ENCODE peak calls at places on chromosomes 16 and 17, in four cellular contexts. Q is K562, E is esophagus squamous epithelium, Y is Peyer's patch. D is an unnamed sample.

GRCh38 chr16:11824362-11824761 is 27.0 kb downstream of the RSL1D1 start:
- DNase-seq in Q (no peak), E (no peak), Y (peak), D (no peak)

GRCh38 chr17:74527081-74527480 is 4.2 kb downstream of the CD300LB start:
- DNase-seq in Y (no peak), E (no peak), Q (no peak), D (no peak)

GRCh38 chr17:28405632-28406477 is at the start of gene SLC46A1:
- DNase-seq in Y (peak), Q (peak), E (no peak), D (peak)

GRCh38 chr17:33015716-33016346 is 24.2 kb downstream of the SPACA3 start:
- DNase-seq in E (no peak), Y (peak), Q (no peak), D (no peak)

GRCh38 chr16:81641403-81642106 is 137.5 kb upstream of the PLCG2 start:
- DNase-seq in Q (no peak), Y (no peak), E (no peak), D (no peak)

GRCh38 chr16:819336-819735 is 18.8 kb upstream of the GNG13 start:
- DNase-seq in Y (no peak), E (no peak), Q (no peak), D (no peak)

GRCh38 chr16:81291117-81291516 is 23.6 kb upstream of the GAN start:
- DNase-seq in Q (no peak), E (no peak), Y (no peak), D (no peak)

GRCh38 chr16:74623214-74623842 is 16.4 kb upstream of the GLG1 start:
- DNase-seq in E (no peak), Y (no peak), Q (peak), D (no peak)

GRCh38 chr16:8850279-8850885 is 18.4 kb downstream of the CARHSP1 start:
- DNase-seq in Q (no peak), E (no peak), Y (peak), D (peak)

GRCh38 chr17:63495471-63495870 is 18.6 kb downstream of the ACE start:
- DNase-seq in Y (no peak), E (no peak), Q (no peak), D (no peak)

GRCh38 chr16:64983226-64983625 is 138.6 kb downstream of the CDH11 start:
- DNase-seq in Q (no peak), Y (no peak), E (no peak), D (no peak)

GRCh38 chr17:56320443-56320842 is 167.2 kb downstream of the ANKFN1 start:
- DNase-seq in Y (no peak), E (no peak), Q (no peak), D (no peak)

GRCh38 chr17:43784068-43784467 is 3.8 kb downstream of the CFAP97D1 start:
- DNase-seq in Q (no peak), E (no peak), Y (no peak), D (no peak)

GRCh38 chr17:37481001-37481665 is 8.6 kb upstream of the DUSP14 start:
- DNase-seq in E (no peak), Y (no peak), Q (no peak), D (no peak)

GRCh38 chr17:40707720-40708119 is 4.2 kb upstream of the KRT24 start:
- DNase-seq in Y (peak), Q (no peak), E (no peak), D (no peak)

GRCh38 chr16:57668630-57669475 is 747 bp downstream of the ADGRG3 start:
- DNase-seq in E (no peak), Y (no peak), Q (no peak), D (no peak)

GRCh38 chr16:57667526-57668258 is 414 bp upstream of the ADGRG3 start:
- DNase-seq in Q (peak), E (no peak), Y (no peak), D (no peak)

GRCh38 chr16:57668259-57668563 is at the start of gene ADGRG3:
- DNase-seq in Q (no peak), E (no peak), Y (no peak), D (no peak)

GRCh38 chr16:57670206-57670605 is 2.1 kb downstream of the ADGRG3 start:
- DNase-seq in Q (no peak), Y (no peak), E (no peak), D (no peak)

GRCh38 chr16:57669476-57670162 is 1.5 kb downstream of the ADGRG3 start:
- DNase-seq in Q (no peak), E (no peak), Y (no peak), D (no peak)
- TF ChIP-seq POLR2A in Q (no peak), E (no peak), Y (no peak), D (no peak)

GRCh38 chr17:57930239-57930638 is 25.0 kb downstream of the CUEDC1 start:
- DNase-seq in Y (no peak), Q (no peak), E (no peak), D (no peak)

GRCh38 chr17:57929392-57929791 is 25.8 kb downstream of the CUEDC1 start:
- DNase-seq in E (no peak), Y (no peak), Q (no peak), D (no peak)

GRCh38 chr17:57927048-57927723 is 28.0 kb downstream of the CUEDC1 start:
- DNase-seq in Q (no peak), E (no peak), Y (no peak), D (no peak)

GRCh38 chr17:57926723-57927047 is 28.5 kb downstream of the CUEDC1 start:
- DNase-seq in Y (no peak), E (no peak), Q (no peak), D (no peak)

GRCh38 chr17:57928898-57929297 is 26.3 kb downstream of the CUEDC1 start:
- DNase-seq in Y (no peak), Q (no peak), E (no peak), D (no peak)
- TF ChIP-seq POLR2A in Y (no peak), Q (no peak), E (no peak), D (no peak)

DNA sequence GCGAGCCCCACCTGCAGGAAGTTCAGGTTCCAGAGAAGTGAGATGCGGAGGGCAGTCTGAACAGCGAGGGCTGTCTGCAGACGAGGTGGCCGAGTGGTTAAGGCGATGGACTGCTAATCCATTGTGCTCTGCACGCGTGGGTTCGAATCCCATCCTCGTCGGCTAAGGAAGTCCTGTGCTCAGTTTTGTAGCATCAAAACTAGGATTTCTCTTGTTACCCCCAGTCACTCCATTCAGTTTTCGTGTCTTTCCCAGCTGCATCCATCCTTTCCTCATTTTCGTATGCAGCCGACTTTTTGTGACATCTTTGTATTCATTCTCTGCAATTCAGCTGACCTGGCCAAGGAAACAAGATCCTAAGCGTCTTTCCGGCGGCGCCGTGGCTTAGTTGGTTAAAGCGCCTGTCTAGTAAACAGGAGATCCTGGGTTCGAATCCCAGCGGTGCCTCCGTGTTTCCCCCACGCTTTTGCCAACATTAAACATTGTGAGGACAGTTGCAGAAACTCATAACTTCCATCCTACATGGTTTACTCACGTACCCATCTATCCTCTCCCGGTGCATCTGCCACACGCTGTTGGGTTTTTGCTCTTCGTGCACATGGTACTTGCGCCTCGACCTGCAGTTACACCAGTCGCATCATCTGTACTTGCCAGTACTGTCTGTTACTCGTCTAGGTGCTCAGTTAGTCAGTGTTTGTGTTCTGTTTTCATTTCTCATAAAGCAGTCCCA is 3.0 kb downstream of the BORCS6 start:
- DNase-seq in Q (peak), E (no peak), Y (peak), D (peak)
- TF ChIP-seq POLR2A in Q (no peak), E (no peak), Y (peak), D (no peak)

GRCh38 chr16:46690281-46691178 is 1.1 kb downstream of the ORC6 start:
- DNase-seq in E (no peak), Q (no peak), Y (peak), D (no peak)

GRCh38 chr16:46688101-46688656 is 799 bp downstream of the VPS35 start:
- DNase-seq in E (no peak), Q (no peak), Y (peak), D (no peak)

GRCh38 chr16:46687486-46687885 is 1.5 kb downstream of the VPS35 start:
- DNase-seq in E (no peak), Q (no peak), Y (no peak), D (no peak)

GRCh38 chr16:46689492-46690280 is at the start of gene ORC6:
- DNase-seq in Y (peak), E (peak), Q (peak), D (peak)

GRCh38 chr16:46688657-46689491 is at the start of gene VPS35:
- DNase-seq in Y (peak), E (peak), Q (peak), D (peak)
- TF ChIP-seq POLR2A in Y (peak), E (peak), Q (peak), D (peak)

GRCh38 chr17:7844292-7845154 is 10.3 kb upstream of the TMEM88 start:
- DNase-seq in E (peak), Q (peak), Y (peak), D (peak)

GRCh38 chr17:7845359-7846062 is 9.4 kb upstream of the TMEM88 start:
- DNase-seq in E (no peak), Y (no peak), Q (no peak), D (no peak)

GRCh38 chr17:7842380-7842949 is 8.4 kb downstream of the KDM6B start:
- DNase-seq in E (no peak), Q (peak), Y (peak), D (no peak)

GRCh38 chr17:7842950-7843535 is 9.0 kb downstream of the KDM6B start:
- DNase-seq in Q (no peak), E (no peak), Y (peak), D (no peak)

DNA sequence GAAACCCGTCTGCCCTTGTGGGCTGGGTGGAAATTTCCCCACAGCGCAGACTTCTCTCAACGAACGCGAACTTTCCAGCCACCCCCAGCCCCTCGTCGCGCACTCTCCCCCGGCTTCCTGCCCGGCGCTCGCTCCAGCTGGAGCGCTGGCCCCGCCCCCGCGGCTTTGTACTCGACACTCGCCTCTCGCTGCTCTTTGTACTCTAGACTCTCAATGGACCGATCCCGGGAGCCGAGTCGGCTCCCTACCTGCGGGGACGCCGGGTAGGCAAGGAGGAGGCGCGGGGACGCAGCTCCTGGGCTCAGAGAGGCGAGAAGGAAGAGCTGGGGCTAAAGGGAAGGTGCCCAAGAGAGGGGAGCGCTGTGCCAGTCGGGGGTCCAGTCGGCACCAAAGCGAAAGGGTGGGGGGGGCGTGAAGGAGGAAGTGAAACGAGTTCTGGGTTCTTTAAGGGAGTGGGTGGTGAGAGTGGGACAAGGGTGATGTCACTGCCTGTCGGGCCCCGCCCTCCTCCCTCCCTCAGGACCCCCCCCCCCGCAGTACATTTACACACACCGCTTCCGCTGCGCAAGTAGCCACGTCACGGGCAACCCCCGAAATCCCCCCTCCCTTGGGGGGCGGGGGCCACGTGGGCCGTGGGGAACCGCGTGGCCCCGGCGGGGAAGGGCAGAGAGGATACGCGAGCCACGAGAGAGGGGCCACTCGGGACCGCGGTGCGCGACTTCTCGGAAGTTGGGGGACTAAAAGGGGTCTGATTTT is 9.7 kb downstream of the KDM6B start:
- DNase-seq in E (peak), Q (peak), Y (peak), D (peak)
- TF ChIP-seq POLR2A in E (peak), Q (peak), Y (peak), D (peak)

GRCh38 chr16:4801962-4802658 is at the start of gene ROGDI:
- DNase-seq in Q (peak), Y (peak), E (peak), D (peak)
- TF ChIP-seq POLR2A in Q (peak), Y (peak), E (peak), D (peak)

GRCh38 chr17:31537558-31537957 is 146.1 kb downstream of the RAB11FIP4 start:
- DNase-seq in Y (peak), Q (no peak), E (no peak), D (no peak)
- TF ChIP-seq POLR2A in Y (no peak), Q (no peak), E (no peak), D (no peak)

DNA sequence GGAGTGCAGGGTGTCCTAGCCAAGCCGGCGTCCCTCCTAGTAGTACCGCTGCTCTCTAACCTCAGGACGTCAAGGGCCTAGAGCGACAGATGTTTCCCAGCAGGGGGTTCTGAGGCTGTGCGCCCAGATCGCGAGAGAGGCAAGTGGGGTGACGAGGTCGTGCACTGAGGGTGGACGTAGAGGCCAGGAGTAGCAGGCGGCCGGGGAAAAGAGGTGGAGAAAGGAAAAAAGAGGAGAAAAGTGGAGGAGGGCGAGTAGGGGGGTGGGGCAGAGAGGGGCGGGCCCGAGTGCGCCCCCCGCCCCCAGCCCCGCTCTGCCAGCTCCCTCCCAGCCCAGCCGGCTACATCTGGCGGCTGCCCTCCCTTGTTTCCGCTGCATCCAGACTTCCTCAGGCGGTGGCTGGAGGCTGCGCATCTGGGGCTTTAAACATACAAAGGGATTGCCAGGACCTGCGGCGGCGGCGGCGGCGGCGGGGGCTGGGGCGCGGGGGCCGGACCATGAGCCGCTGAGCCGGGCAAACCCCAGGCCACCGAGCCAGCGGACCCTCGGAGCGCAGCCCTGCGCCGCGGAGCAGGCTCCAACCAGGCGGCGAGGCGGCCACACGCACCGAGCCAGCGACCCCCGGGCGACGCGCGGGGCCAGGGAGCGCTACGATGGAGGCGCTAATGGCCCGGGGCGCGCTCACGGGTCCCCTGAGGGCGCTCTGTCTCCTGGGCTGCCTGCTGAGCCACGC is at the start of gene MMP2:
- DNase-seq in E (no peak), Q (no peak), Y (peak), D (peak)
- TF ChIP-seq POLR2A in E (peak), Q (no peak), Y (no peak), D (no peak)

GRCh38 chr17:49707608-49708514 is at the start of gene SLC35B1:
- DNase-seq in Q (peak), E (peak), Y (peak), D (peak)
- TF ChIP-seq POLR2A in Q (peak), E (peak), Y (peak), D (peak)

D was measured in H54.